ENCODE peak calls at places on chromosomes 16 and 17, in seven cellular contexts. C is ovary, B is transverse colon, Z is tibial nerve, I is A549, J is upper lobe of left lung, G is esophagus muscularis mucosa. Q is an unnamed sample.

GRCh38 chr16:54356391-54356790 is 69.8 kb upstream of the IRX3 start:
- DNase-seq in B (no peak), I (no peak), G (no peak), Z (no peak), C (no peak), J (no peak), Q (no peak)

GRCh38 chr16:35398208-35398607 is 1938.8 kb downstream of the TP53TG3F start:
- DNase-seq in J (no peak), Z (no peak), I (no peak), B (no peak), G (no peak), C (no peak), Q (no peak)

GRCh38 chr17:7914771-7915610 is 1.1 kb downstream of the RNF227 start:
- DNase-seq in I (no peak), G (no peak), J (no peak), Z (no peak), C (no peak), B (peak), Q (no peak)

GRCh38 chr17:29068828-29069227 is 25.9 kb downstream of the PIPOX start:
- DNase-seq in G (no peak), J (no peak), B (no peak), Z (no peak), I (no peak), C (no peak), Q (no peak)

GRCh38 chr17:14201087-14201486 is 35.6 kb downstream of the CDRT15 start:
- DNase-seq in J (no peak), B (peak), I (no peak), G (no peak), Z (no peak), C (no peak), Q (no peak)

GRCh38 chr16:16042076-16042475 is 92.7 kb downstream of the ABCC1 start:
- DNase-seq in C (no peak), J (no peak), B (no peak), G (no peak), Z (no peak), I (no peak), Q (peak)

GRCh38 chr16:80309178-80309577 is 231.6 kb upstream of the DYNLRB2 start:
- DNase-seq in Z (no peak), G (no peak), J (no peak), I (no peak), C (no peak), B (no peak), Q (no peak)

GRCh38 chr17:31112001-31112661 is 17.4 kb downstream of the NF1 start:
- DNase-seq in I (no peak), Z (no peak), B (no peak), J (no peak), G (no peak), C (no peak), Q (no peak)

DNA sequence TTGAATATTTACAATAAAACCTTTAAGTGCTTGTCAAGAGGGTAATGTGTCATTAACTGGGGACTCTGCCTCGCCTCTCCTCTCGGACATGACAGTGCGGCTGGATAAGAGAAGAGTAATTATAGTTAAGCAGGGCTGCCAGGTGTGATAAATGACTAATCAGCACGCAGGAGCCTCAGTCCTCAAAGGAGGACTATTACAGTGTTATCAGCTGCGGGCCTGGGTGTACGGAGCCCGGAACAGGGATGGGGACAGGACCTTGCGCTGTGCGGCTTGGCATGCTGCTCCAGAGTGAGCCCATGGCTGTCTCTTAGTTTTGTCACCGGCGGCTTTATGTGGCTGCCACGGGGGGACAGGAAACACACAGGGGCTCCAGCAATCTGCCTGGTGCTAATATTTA is 607.2 kb downstream of the MAF start:
- DNase-seq in J (no peak), G (no peak), C (no peak), I (no peak), Z (no peak), B (no peak), Q (no peak)
- TF ChIP-seq EP300 in J (no peak), G (no peak), C (no peak), I (no peak), Z (no peak), B (no peak), Q (no peak)

GRCh38 chr16:927931-928330 is 42.9 kb downstream of the LMF1 start:
- DNase-seq in J (no peak), B (no peak), Z (no peak), G (no peak), C (no peak), I (no peak), Q (no peak)
- TF ChIP-seq EP300 in J (no peak), B (no peak), Z (no peak), G (no peak), C (no peak), I (no peak), Q (no peak)

GRCh38 chr17:40936437-40936971 is 942 bp downstream of the KRT23 start:
- DNase-seq in Z (no peak), J (peak), B (peak), C (no peak), I (no peak), G (no peak), Q (no peak)

GRCh38 chr17:40931311-40931710 is 6.1 kb downstream of the KRT23 start:
- DNase-seq in Z (no peak), B (no peak), C (no peak), I (no peak), G (no peak), J (no peak), Q (no peak)

GRCh38 chr17:40936976-40937375 is 470 bp downstream of the KRT23 start:
- DNase-seq in G (no peak), B (no peak), C (no peak), I (no peak), J (no peak), Z (no peak), Q (no peak)

GRCh38 chr17:40935624-40936023 is 1.8 kb downstream of the KRT23 start:
- DNase-seq in G (no peak), C (no peak), Z (no peak), B (no peak), J (no peak), I (no peak), Q (no peak)

GRCh38 chr17:40932608-40933007 is 4.8 kb downstream of the KRT23 start:
- DNase-seq in G (no peak), Z (no peak), J (no peak), I (no peak), C (no peak), B (no peak), Q (no peak)
- TF ChIP-seq EP300 in G (no peak), Z (no peak), J (no peak), I (no peak), C (no peak), B (no peak), Q (no peak)

DNA sequence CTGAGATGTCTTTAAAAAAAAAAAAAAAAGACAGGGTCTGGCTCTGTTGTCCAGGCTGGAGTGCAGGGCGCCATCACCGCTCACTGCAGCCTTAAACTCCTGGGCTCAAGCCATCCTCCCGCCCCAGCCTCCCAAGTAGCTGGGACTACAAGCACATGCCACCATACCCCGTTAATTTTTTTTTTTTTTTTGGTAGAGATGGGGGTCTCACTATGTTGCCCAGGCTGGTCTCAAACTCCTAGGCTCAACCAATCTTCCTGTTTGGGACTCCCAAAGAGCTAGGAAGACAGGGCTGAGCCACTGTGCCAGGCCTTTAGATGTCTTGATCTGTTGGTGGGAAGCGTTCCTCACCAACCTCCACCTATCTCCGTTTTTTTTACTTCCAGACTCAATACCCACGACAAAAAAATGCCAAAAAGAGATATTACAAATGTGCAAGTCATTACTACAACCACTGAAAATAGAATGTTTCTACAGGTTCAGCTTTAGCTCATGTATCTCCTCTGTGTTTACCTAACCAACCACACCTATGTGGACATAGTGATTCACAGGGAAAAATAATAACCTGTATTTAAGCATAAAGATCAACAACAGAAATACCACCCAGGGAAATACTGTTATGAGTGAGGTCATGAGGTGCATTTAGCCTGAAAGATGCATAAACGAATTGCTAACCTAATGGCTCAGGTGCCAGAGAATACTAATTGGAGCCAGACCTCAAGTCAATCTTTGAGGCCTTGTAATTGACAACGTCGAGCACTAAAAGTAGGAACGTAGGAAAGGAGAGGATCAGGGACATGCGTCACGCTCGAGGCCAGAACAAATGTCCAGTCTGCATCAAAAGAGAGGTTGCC is 22.6 kb downstream of the NACA2 start:
- DNase-seq in C (no peak), G (no peak), Z (no peak), J (no peak), I (peak), B (no peak), Q (no peak)
- TF ChIP-seq EP300 in C (no peak), G (no peak), Z (no peak), J (no peak), I (peak), B (no peak), Q (no peak)

GRCh38 chr16:27778171-27778925 is 228.4 kb downstream of the KATNIP start:
- DNase-seq in G (no peak), I (no peak), C (no peak), B (no peak), J (no peak), Z (no peak), Q (no peak)
- TF ChIP-seq EP300 in G (no peak), I (no peak), C (no peak), B (no peak), J (no peak), Z (no peak), Q (no peak)

GRCh38 chr16:82761858-82762257 is 135.1 kb downstream of the CDH13 start:
- DNase-seq in C (no peak), J (no peak), I (no peak), Z (no peak), G (no peak), B (no peak), Q (no peak)
- TF ChIP-seq EP300 in C (no peak), J (no peak), I (no peak), Z (no peak), G (no peak), B (no peak), Q (no peak)

GRCh38 chr16:52592216-52592592 is 45.3 kb upstream of the TOX3 start:
- DNase-seq in B (no peak), G (no peak), I (no peak), Z (no peak), J (no peak), C (no peak), Q (no peak)

GRCh38 chr16:52597073-52597771 is 50.3 kb upstream of the TOX3 start:
- DNase-seq in B (no peak), Z (no peak), C (no peak), I (no peak), J (no peak), G (no peak), Q (no peak)

GRCh38 chr16:52603015-52603414 is 56.1 kb upstream of the TOX3 start:
- DNase-seq in Z (no peak), G (no peak), C (no peak), I (no peak), J (no peak), B (peak), Q (no peak)

GRCh38 chr16:52592778-52593177 is 45.8 kb upstream of the TOX3 start:
- DNase-seq in Z (no peak), B (no peak), C (no peak), G (no peak), I (no peak), J (no peak), Q (no peak)

DNA sequence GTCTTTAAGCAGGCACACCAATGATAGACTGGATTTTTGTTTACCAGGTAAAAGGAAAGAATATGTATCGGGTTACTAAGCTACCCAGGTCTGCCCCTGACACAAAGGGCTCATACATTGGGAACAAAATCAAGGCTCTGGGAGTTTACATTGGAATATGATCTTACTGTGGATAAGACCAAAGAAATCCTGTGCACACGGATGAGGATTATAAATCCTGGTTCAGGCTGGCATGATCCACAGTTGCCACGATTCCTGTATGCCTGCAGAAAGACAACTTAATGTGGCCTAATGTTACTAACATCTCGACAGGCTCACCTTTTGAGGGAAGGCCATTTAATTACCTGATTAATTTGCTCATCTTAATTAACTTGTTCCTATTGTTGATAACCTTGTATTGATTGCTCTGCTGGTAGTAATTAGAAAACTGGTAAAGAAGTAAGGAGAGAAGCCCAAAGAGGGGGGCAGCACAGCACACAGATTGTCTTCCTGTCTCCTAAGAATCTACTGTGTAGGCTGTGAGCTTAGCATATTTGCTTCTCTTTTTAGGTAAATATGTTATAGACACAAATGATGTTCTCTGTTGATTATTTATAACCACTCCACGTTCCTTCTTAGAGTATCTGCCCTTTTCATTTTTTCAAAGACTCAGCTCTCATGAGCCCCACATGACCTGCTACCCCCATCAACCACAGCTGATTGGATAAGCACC is 51.0 kb upstream of the TOX3 start:
- DNase-seq in Z (no peak), J (no peak), G (no peak), B (peak), I (no peak), C (no peak), Q (peak)
- TF ChIP-seq EP300 in Z (no peak), J (no peak), G (no peak), B (no peak), I (no peak), C (no peak), Q (no peak)

GRCh38 chr17:1386265-1386664 is 13.8 kb downstream of the YWHAE start:
- DNase-seq in Z (no peak), I (no peak), J (no peak), B (no peak), C (no peak), G (no peak), Q (no peak)

GRCh38 chr17:1384881-1385280 is 15.1 kb downstream of the YWHAE start:
- DNase-seq in J (no peak), I (no peak), C (no peak), Z (no peak), G (no peak), B (no peak), Q (no peak)

GRCh38 chr17:1391577-1391976 is 8.4 kb downstream of the YWHAE start:
- DNase-seq in G (no peak), J (no peak), I (no peak), B (no peak), Z (no peak), C (no peak), Q (no peak)

DNA sequence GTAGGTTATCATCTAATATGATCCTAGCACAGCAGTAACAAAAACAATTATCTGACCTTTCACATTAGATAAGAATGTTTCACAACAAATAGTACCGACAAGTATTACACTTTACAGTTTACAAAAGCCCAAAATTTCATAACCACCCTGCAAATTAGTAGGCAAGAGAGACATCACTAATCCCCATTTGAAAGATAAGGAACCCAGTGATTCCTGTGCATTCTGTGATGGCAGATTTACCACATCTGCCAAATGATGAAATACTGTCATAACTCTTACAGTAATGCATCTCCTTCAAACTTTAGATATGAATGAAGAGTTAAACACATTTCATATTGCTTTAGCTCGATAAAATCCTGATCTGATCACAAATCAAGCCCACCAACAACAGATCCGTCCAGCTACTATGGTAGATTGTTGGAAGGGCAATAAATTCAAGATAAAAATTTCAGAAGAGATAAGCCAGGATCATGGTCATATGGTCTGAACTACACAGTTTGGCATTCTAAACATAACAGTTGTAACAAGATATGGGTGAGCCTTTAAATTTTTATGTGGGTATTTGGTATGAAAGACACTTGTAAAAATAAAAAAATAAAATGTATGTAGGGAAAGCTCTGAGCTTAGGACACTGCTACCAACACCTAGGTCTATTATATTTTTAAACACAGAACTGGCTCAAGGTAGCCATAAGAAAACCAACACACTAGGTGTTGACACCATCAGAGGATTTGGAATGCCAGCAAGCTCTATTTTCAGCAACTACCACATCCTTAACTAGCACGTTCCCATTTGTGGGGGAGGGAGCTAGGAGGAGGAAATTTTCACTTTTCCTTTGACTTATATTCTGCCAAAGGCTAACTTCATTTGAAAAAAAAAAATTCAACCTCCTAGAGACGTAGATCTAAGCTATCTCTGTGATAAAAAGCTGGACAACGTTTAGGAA is 9.3 kb downstream of the YWHAE start:
- DNase-seq in Z (no peak), I (no peak), G (no peak), C (no peak), J (no peak), B (no peak), Q (no peak)
- TF ChIP-seq EP300 in Z (no peak), I (no peak), G (no peak), C (no peak), J (no peak), B (no peak), Q (no peak)

GRCh38 chr17:74454197-74455024 is 12.0 kb upstream of the CD300A start:
- DNase-seq in B (peak), G (peak), I (no peak), J (peak), C (peak), Z (no peak), Q (no peak)
- TF ChIP-seq EP300 in B (no peak), G (no peak), I (no peak), J (no peak), C (no peak), Z (peak), Q (no peak)

GRCh38 chr17:40541060-40541872 is 24.0 kb downstream of the CCR7 start:
- DNase-seq in C (peak), J (peak), B (no peak), I (no peak), Z (no peak), G (no peak), Q (no peak)

GRCh38 chr17:40541873-40542561 is 23.3 kb downstream of the CCR7 start:
- DNase-seq in I (no peak), C (no peak), G (peak), J (no peak), B (no peak), Z (peak), Q (no peak)

GRCh38 chr17:40545660-40546059 is 19.6 kb downstream of the CCR7 start:
- DNase-seq in C (no peak), Z (peak), B (peak), G (no peak), I (no peak), J (no peak), Q (peak)

GRCh38 chr17:40540448-40540847 is 24.8 kb downstream of the CCR7 start:
- DNase-seq in J (no peak), I (no peak), G (no peak), Z (no peak), B (no peak), C (peak), Q (no peak)

GRCh38 chr17:40542562-40543411 is 22.5 kb downstream of the CCR7 start:
- DNase-seq in J (no peak), C (peak), I (peak), G (peak), Z (peak), B (peak), Q (peak)
- TF ChIP-seq EP300 in J (peak), C (peak), I (peak), G (peak), Z (peak), B (peak), Q (peak)